ENCODE peak calls at places on chromosomes 13 and 19, in six cellular contexts. P is suprapubic skin, G is ovary, X is tibial nerve, I is sigmoid colon, A is HepG2. R is an unnamed sample. For H3K4me1 and H3K27me3, the result is how much of the 10 kb centered on the place peaks cover.

GRCh38 chr19:29667941-29668340 is 2.7 kb downstream of the PLEKHF1 start:
- DNase-seq in P (no peak), G (no peak), X (no peak), I (peak), A (no peak), R (peak)

GRCh38 chr13:109481046-109481445 is 305.3 kb downstream of the IRS2 start:
- DNase-seq in P (no peak), G (no peak), X (no peak), I (no peak), A (no peak), R (no peak)

GRCh38 chr13:19089315-19089714 is 92.3 kb downstream of the TUBA3C start:
- DNase-seq in P (no peak), G (no peak), X (no peak), I (no peak), A (peak), R (no peak)

GRCh38 chr13:76663941-76664340 is 222.3 kb downstream of the KCTD12 start:
- DNase-seq in P (no peak), G (no peak), X (no peak), I (no peak), A (no peak), R (no peak)

GRCh38 chr19:12983561-12984142 is 11.6 kb upstream of the NFIX start:
- DNase-seq in P (peak), G (peak), X (peak), I (peak), A (peak), R (peak)

GRCh38 chr13:51396352-51396751 is 56.5 kb downstream of the INTS6 start:
- DNase-seq in P (no peak), G (no peak), X (no peak), I (no peak), A (no peak), R (no peak)

GRCh38 chr13:90055121-90055520 is 1292.4 kb upstream of the MIR17HG start:
- DNase-seq in P (no peak), G (no peak), X (no peak), I (no peak), A (no peak), R (no peak)

GRCh38 chr19:8592231-8593009 is 15.2 kb upstream of the MYO1F start:
- DNase-seq in P (peak), G (peak), X (peak), I (peak), A (no peak), R (peak)

GRCh38 chr19:46785054-46785979 is 3.1 kb downstream of the SLC1A5 start:
- DNase-seq in P (no peak), G (no peak), X (no peak), I (no peak), A (no peak), R (no peak)

GRCh38 chr13:111187879-111188643 is 73.0 kb downstream of the ARHGEF7 start:
- DNase-seq in P (no peak), G (no peak), X (no peak), I (no peak), A (no peak), R (no peak)

GRCh38 chr13:102091231-102091630 is 310.6 kb downstream of the FGF14 start:
- DNase-seq in P (no peak), G (no peak), X (no peak), I (no peak), A (no peak), R (no peak)

GRCh38 chr13:19605161-19605955 is 28.1 kb upstream of the MPHOSPH8 start:
- DNase-seq in P (no peak), G (no peak), X (no peak), I (no peak), A (no peak), R (no peak)

GRCh38 chr19:13033244-13033643 is 38.0 kb downstream of the NFIX start:
- DNase-seq in P (no peak), G (no peak), X (no peak), I (no peak), A (no peak), R (no peak)

GRCh38 chr13:51071493-51071892 is 39.6 kb downstream of the C13orf42 start:
- DNase-seq in P (no peak), G (no peak), X (no peak), I (no peak), A (no peak), R (no peak)

GRCh38 chr13:20492641-20493040 is 33.0 kb downstream of the CRYL1 start:
- DNase-seq in P (no peak), G (no peak), X (no peak), I (no peak), A (peak), R (no peak)

GRCh38 chr19:2260341-2260751 is 4.1 kb upstream of the JSRP1 start:
- DNase-seq in P (no peak), G (no peak), X (no peak), I (no peak), A (no peak), R (no peak)

GRCh38 chr19:56217039-56217949 is 15.2 kb downstream of the ZSCAN5C start:
- DNase-seq in P (no peak), G (no peak), X (no peak), I (no peak), A (no peak), R (no peak)

GRCh38 chr13:27621116-27621365 is 651 bp upstream of the POLR1D start:
- DNase-seq in P (no peak), G (no peak), X (no peak), I (no peak), A (no peak), R (no peak)

GRCh38 chr13:24745516-24745860 is 18.5 kb upstream of the RNF17 start:
- DNase-seq in P (no peak), G (no peak), X (no peak), I (no peak), A (no peak), R (no peak)

GRCh38 chr13:97914537-97914936 is 38.9 kb upstream of the IPO5 start:
- DNase-seq in P (no peak), G (no peak), X (no peak), I (no peak), A (no peak), R (no peak)

GRCh38 chr19:45139286-45140143 is 21.3 kb downstream of the NKPD1 start:
- DNase-seq in P (no peak), G (no peak), X (no peak), I (no peak), A (no peak), R (no peak)
- H3K4me1 ChIP-seq in P (under half), G (under half), X (under half), I (under half), A (under half), R (under half)

DNA sequence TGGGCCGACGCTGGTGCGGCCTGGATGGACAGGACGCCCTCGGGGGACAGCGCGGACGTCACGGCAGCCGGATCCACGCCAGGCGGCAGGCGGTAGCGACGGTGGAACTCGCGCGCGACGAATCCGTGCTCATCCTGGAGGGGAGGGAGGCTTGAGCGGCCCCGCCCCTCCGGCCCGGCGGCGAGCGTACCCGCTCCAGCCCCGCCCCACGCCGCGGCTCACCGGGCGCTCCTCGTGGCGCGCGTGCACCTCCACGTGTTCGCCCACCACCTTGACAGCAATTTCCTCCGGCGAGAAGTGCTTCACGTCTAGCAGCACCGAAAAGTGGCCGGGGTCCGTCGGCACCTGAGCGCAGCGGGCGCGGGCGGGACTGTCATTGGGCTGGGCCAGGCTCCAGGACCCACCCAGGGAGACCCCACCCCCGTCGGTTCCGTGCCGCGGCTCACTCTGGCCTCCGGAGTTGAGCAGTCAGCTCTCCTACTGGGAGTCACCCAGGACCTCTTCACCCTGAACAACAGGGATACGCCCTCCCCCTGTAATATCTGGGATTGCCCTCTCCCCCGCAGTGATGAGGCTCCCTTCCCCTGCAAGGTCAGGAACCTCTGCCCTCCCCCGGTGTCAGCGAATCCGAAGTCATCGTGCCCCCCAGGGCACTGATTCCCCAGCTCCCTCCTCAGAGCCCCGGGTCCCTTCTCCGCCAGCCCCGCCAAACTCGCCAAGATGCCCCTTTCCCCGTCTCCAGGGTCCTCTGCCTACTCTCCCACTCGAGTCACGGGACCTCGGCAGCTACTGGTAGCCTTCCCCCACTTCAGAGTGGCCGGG is 1.1 kb downstream of the HSPB6 start:
- DNase-seq in P (peak), G (peak), X (peak), I (peak), A (no peak), R (peak)
- TF ChIP-seq EP300 in P (peak), G (peak), X (no peak), I (peak), A (no peak), R (peak)

DNA sequence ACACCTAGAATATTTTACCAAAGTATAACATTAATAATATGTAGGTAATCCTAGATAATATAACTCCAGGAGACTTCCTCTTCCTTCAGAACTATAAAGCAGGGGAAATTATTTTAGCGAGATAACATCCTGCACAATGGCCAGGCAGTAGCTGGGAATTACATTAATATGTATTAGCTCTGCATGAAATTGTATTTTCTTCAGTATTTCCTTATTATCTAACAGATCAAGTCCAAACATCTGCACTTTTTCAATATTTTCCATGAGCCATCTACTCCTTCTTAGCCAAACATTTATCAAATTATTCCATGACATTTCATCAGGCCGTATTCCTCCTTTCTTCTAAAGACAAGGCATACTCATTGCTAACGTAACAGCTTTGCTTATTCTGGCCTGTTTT is 98.8 kb upstream of the PCDH9 start:
- DNase-seq in P (no peak), G (no peak), X (no peak), I (no peak), A (no peak), R (no peak)
- H3K27me3 ChIP-seq in P (under half), G (under half), X (under half), I (under half), A (under half), R (under half)

DNA sequence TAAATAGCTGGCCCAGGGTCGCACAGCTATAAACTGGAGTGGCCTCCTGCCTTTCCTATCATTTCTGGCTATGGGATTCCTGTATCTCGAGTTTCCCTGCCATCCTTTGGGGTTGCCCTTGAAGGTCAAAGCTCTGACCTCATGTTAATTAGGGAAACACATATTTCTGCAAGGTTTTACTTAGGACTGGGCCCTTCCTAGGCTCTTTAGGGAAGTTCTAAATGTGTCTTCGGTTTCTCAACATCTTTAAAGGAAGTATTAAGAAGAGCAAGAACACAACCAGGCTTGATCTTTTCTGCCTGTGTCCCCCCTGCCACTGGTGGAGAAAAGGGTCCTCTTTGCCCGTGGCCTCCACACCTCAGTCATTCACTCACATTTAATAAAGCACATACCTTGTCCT is 10.8 kb downstream of the LCP1 start:
- DNase-seq in P (no peak), G (no peak), X (no peak), I (no peak), A (no peak), R (no peak)
- H3K4me1 ChIP-seq in P (under half), G (under half), X (under half), I (under half), A (under half), R (half or more)

DNA sequence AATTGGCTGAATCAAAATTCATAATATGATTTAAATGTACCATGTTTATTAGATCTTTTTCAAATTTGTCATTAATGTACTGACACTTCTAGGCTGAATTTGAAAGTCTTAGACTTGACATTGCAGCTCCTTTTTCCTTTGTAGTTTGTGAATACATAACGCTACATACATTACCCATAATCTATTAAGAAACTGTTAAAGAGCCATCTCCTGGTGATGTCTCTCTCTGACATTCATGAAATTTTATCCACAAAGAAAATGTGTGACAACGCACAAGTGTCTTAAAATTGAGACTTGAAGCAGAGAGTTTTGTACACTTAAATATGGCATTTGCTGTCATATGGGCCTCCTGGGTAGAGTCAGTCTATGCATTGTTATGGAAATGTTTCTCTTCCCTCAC is 320.2 kb upstream of the ARGLU1 start:
- DNase-seq in P (no peak), G (no peak), X (no peak), I (no peak), A (no peak), R (no peak)
- TF ChIP-seq EP300 in P (no peak), G (no peak), X (no peak), I (no peak), A (no peak), R (no peak)

GRCh38 chr19:32233091-32233490 is 112.3 kb upstream of the ZNF507 start:
- DNase-seq in P (no peak), G (no peak), X (no peak), I (no peak), A (no peak), R (no peak)
- H3K27me3 ChIP-seq in P (under half), G (under half), X (under half), I (under half), A (under half), R (under half)

R was measured in stomach.